ENCODE peak calls at places on chromosomes 6 and 20, in five cellular contexts. P, H, S, D and F are unnamed samples.

GRCh38 chr6:165657325-165657680 is 5.7 kb downstream of the PDE10A start:
- DNase-seq in P (no peak), H (no peak), S (no peak), D (no peak), F (no peak)

GRCh38 chr20:35953411-35954199 is 697 bp downstream of the SCAND1 start:
- DNase-seq in P (peak), H (peak), S (peak), D (peak), F (peak)

GRCh38 chr6:151370509-151371078 is 20.8 kb downstream of the ZBTB2 start:
- DNase-seq in P (peak), H (no peak), S (no peak), D (no peak), F (no peak)

GRCh38 chr20:38672504-38672903 is 51.8 kb upstream of the SLC32A1 start:
- DNase-seq in P (no peak), H (no peak), S (no peak), D (no peak), F (no peak)

GRCh38 chr6:169991913-169992312 is 240.5 kb downstream of the ERMARD start:
- DNase-seq in P (no peak), H (no peak), S (no peak), D (no peak), F (no peak)

GRCh38 chr6:111573118-111573883 is 32.4 kb downstream of the TRAF3IP2 start:
- DNase-seq in P (peak), H (no peak), S (no peak), D (peak), F (no peak)

GRCh38 chr20:4856022-4856755 is 134.5 kb downstream of the PRND start:
- DNase-seq in P (no peak), H (no peak), S (no peak), D (no peak), F (no peak)

GRCh38 chr6:155791186-155791585 is 335.5 kb upstream of the NOX3 start:
- DNase-seq in P (no peak), H (no peak), S (no peak), D (no peak), F (no peak)

GRCh38 chr6:49801525-49801924 is 14.4 kb upstream of the PGK2 start:
- DNase-seq in P (no peak), H (no peak), S (no peak), D (no peak), F (no peak)

GRCh38 chr6:27507041-27507956 is 34.4 kb upstream of the ZNF184 start:
- DNase-seq in P (no peak), H (no peak), S (no peak), D (no peak), F (no peak)

GRCh38 chr6:45882671-45883070 is 133.0 kb downstream of the CLIC5 start:
- DNase-seq in P (no peak), H (no peak), S (no peak), D (no peak), F (no peak)

GRCh38 chr6:87183687-87184086 is 28.3 kb downstream of the ZNF292 start:
- DNase-seq in P (peak), H (no peak), S (no peak), D (peak), F (no peak)

GRCh38 chr6:15430947-15431405 is 185.1 kb downstream of the JARID2 start:
- DNase-seq in P (no peak), H (no peak), S (no peak), D (no peak), F (no peak)

GRCh38 chr6:168686831-168687730 is 246.1 kb downstream of the SMOC2 start:
- DNase-seq in P (no peak), H (peak), S (no peak), D (no peak), F (no peak)

GRCh38 chr6:167898673-167899311 is 72.1 kb downstream of the AFDN start:
- DNase-seq in P (peak), H (no peak), S (no peak), D (peak), F (peak)